ENCODE peak calls at places on chromosomes 4 and X, in four cellular contexts. I, V, C and S are unnamed samples.

GRCh38 chrX:139826065-139827044 is 106.5 kb downstream of the ATP11C start:
- DNase-seq in I (no peak), V (no peak), C (no peak), S (no peak)

GRCh38 chr4:141131738-141132688 is 1.3 kb downstream of the RNF150 start:
- DNase-seq in I (no peak), V (no peak), C (no peak), S (peak)

GRCh38 chr4:53941331-53941730 is 123.1 kb downstream of the CHIC2 start:
- DNase-seq in I (no peak), V (no peak), C (no peak), S (no peak)

GRCh38 chr4:12145106-12145505 is 716.4 kb upstream of the HS3ST1 start:
- DNase-seq in I (no peak), V (no peak), C (no peak), S (no peak)

GRCh38 chr4:1870328-1870577 is 940 bp upstream of the NSD2 start:
- DNase-seq in I (peak), V (no peak), C (peak), S (peak)

GRCh38 chr4:5034206-5034605 is 14.9 kb upstream of the CYTL1 start:
- DNase-seq in I (no peak), V (no peak), C (no peak), S (no peak)

GRCh38 chr4:139457318-139457717 is 3.4 kb downstream of the RAB33B start:
- DNase-seq in I (no peak), V (no peak), C (no peak), S (no peak)

GRCh38 chr4:40321671-40322131 is 13.4 kb upstream of the CHRNA9 start:
- DNase-seq in I (no peak), V (no peak), C (no peak), S (no peak)

GRCh38 chr4:3791910-3792542 is 25.8 kb downstream of the ADRA2C start:
- DNase-seq in I (peak), V (no peak), C (peak), S (peak)

GRCh38 chrX:102599084-102599949 is at the start of gene ARMCX5:
- DNase-seq in I (peak), V (peak), C (peak), S (peak)

GRCh38 chr4:96189761-96190160 is 349.9 kb downstream of the PDHA2 start:
- DNase-seq in I (no peak), V (no peak), C (no peak), S (no peak)

GRCh38 chr4:77146426-77147399 is 10.3 kb upstream of the CCNG2 start:
- DNase-seq in I (no peak), V (no peak), C (no peak), S (no peak)

GRCh38 chr4:78644744-78645330 is 93.3 kb downstream of the ANXA3 start:
- DNase-seq in I (no peak), V (no peak), C (peak), S (peak)

GRCh38 chr4:791866-792630 is 33.9 kb downstream of the CPLX1 start:
- DNase-seq in I (no peak), V (no peak), C (no peak), S (no peak)

GRCh38 chrX:73577368-73577767 is 14.4 kb downstream of the CHIC1 start:
- DNase-seq in I (no peak), V (no peak), C (no peak), S (no peak)

GRCh38 chr4:15893967-15894366 is 44.6 kb downstream of the FGFBP1 start:
- DNase-seq in I (no peak), V (no peak), C (no peak), S (no peak)

GRCh38 chr4:70559216-70559830 is 32.7 kb upstream of the AMBN start:
- DNase-seq in I (peak), V (no peak), C (peak), S (peak)

GRCh38 chr4:7043521-7044414 is 596 bp downstream of the TADA2B start:
- DNase-seq in I (no peak), V (no peak), C (no peak), S (no peak)

GRCh38 chr4:10295326-10295725 is 161.9 kb downstream of the ZNF518B start:
- DNase-seq in I (no peak), V (no peak), C (no peak), S (no peak)

GRCh38 chrX:13816899-13817298 is at the start of gene GPM6B:
- DNase-seq in I (no peak), V (no peak), C (no peak), S (no peak)

GRCh38 chr4:88807499-88807898 is 109.9 kb upstream of the NAP1L5 start:
- DNase-seq in I (no peak), V (no peak), C (no peak), S (no peak)

GRCh38 chr4:110631582-110632505 is 9.0 kb upstream of the PITX2 start:
- DNase-seq in I (no peak), V (no peak), C (peak), S (no peak)
- TF ChIP-seq SUZ12 in I (no peak), V (no peak), C (no peak), S (no peak)

GRCh38 chr4:8066336-8066931 is 92.2 kb downstream of the ABLIM2 start:
- DNase-seq in I (no peak), V (no peak), C (no peak), S (no peak)
- TF ChIP-seq SUZ12 in I (no peak), V (no peak), C (no peak), S (no peak)

DNA sequence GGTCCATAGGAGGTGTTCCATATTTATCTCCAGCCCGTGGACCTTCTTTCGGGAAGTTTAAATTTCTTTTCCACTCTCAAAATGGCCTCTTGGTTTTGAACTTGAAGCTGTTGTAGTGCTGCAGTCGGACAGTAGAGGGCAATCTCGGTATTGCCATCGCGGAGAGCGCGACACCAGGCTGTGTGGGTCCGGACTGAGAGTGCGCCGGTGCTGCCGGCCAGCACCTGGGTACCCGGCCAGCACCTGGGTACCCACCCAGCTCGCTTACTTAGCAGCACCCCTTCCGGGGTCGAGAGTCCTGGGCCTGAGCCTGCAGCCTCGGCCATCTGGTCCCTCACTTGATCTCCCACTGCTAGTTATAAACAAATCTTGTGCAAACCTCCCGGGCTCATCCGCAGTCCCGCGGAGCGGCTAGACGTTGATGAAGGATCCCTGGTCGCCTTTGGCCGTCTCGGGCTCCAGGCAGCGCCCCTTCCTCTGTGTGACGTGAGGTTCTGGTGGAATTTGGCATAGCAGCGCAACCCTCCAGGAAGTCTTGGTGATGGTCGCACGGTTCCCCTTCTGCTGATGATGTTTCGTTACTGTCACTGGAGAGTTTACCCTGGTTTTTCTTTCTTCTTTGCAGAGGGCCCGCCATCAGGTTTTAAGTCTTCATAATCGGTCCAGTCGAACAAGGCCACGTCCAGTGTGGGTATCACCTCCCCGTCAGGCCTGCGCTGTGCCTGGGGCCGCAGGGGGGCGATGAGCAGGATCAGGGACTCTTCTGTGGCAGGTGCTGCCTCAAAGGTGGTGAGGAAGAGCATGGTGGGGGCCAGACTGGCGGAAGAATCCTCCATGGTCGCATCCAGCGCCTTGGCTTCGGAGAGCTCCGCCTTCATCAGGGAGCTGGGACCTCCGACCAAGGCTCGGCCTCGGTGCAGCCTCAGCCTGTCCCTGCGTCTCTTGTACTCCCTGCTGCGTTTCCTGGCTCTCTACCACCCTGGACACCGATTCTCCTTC is 17.8 kb downstream of the FAM9A start:
- DNase-seq in I (peak), V (no peak), C (peak), S (peak)
- TF ChIP-seq SUZ12 in I (no peak), V (no peak), C (no peak), S (no peak)

GRCh38 chr4:158208931-158209640 is 1.2 kb upstream of the TMEM144 start:
- DNase-seq in I (no peak), V (no peak), C (no peak), S (no peak)
- TF ChIP-seq SUZ12 in I (no peak), V (no peak), C (no peak), S (no peak)

DNA sequence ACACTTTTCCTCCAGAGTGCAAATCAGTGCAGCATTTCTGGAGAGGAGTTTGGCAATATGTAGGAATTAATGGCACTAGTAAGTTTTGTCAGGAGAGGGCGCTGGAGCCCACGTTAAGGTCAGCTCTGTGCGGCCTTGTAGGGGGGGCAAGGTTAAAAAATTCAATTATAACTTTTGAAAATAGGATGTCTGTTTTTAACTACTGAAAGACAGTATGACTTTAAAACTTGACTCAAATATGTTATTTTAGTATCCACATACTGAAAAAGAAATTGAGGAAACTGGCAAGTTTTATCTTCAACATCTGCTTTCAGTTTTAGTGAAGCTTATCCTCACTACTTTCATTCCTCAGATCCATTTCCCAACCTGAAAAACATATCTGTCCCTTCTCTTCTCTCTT is 30.9 kb upstream of the HSD17B13 start:
- DNase-seq in I (peak), V (peak), C (peak), S (peak)
- TF ChIP-seq SUZ12 in I (no peak), V (no peak), C (no peak), S (no peak)

GRCh38 chr4:132227349-132228165 is 921.5 kb upstream of the PCDH10 start:
- DNase-seq in I (peak), V (no peak), C (peak), S (peak)
- TF ChIP-seq SUZ12 in I (no peak), V (no peak), C (no peak), S (no peak)

DNA sequence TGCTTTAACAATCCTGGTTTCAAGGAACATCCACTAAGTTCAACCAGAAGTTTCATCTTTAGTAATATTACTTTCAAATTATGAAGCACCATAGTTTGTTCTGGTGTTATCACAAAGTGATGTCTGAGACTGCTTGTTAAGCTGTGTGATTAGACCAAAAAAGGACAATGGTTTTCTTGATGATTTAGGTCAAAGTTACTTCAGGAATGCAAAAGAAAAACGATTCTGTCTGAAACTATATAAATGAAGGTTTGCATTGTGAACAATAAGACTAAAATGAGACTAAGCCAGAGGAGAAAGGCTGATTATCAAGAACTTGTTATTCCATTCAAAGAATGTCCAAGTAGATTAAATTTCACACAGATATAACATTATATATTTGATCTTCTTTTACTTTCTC is 122.4 kb upstream of the ETNPPL start:
- DNase-seq in I (no peak), V (no peak), C (no peak), S (no peak)
- TF ChIP-seq SUZ12 in I (no peak), V (no peak), C (no peak), S (no peak)